ENCODE peak calls at places on chromosomes 4 and X, in six cellular contexts. T is NAMALWA, N is neuronal stem cell, Q is upper lobe of left lung, H is nephron progenitor cell, U is right cardiac atrium. A is an unnamed sample.

GRCh38 chrX:9611436-9612145 is 146.7 kb downstream of the TBL1X start:
- DNase-seq in Q (no peak), H (no peak), N (peak; percentile 44), U (no peak), T (no peak), A (no peak)

GRCh38 chr4:105895324-105895608 is at the start of gene NPNT:
- DNase-seq in H (peak; percentile 69), T (no peak), N (no peak), Q (peak; percentile 73), U (no peak), A (no peak)

GRCh38 chrX:134545524-134545923 is 85.6 kb downstream of the HPRT1 start:
- DNase-seq in T (no peak), N (no peak), Q (no peak), U (no peak), H (peak; percentile 10), A (no peak)

GRCh38 chr4:89640620-89641366 is 196.2 kb downstream of the SNCA start:
- DNase-seq in U (peak; percentile 23), Q (no peak), H (peak; percentile 74), T (peak; percentile 33), N (peak; percentile 79), A (no peak)

GRCh38 chr4:54061873-54062272 is 2.5 kb downstream of the CHIC2 start:
- DNase-seq in T (no peak), N (no peak), U (no peak), H (no peak), Q (no peak), A (no peak)

GRCh38 chr4:156837625-156838345 is 133.8 kb downstream of the PDGFC start:
- DNase-seq in H (no peak), T (no peak), Q (no peak), U (no peak), N (no peak), A (no peak)

GRCh38 chr4:112633477-112634235 is 3.1 kb downstream of the ZGRF1 start:
- DNase-seq in U (no peak), N (no peak), Q (no peak), H (no peak), T (peak; percentile 71), A (no peak)

GRCh38 chr4:61379406-61379805 is 179.3 kb downstream of the ADGRL3 start:
- DNase-seq in N (no peak), U (no peak), Q (no peak), T (no peak), H (no peak), A (no peak)

GRCh38 chr4:2915789-2916188 is 47.4 kb downstream of the NOP14 start:
- DNase-seq in H (no peak), T (no peak), U (no peak), Q (no peak), N (no peak), A (no peak)

GRCh38 chr4:24476209-24476781 is 108.1 kb downstream of the DHX15 start:
- DNase-seq in H (no peak), T (peak; percentile 47), N (no peak), Q (no peak), U (no peak), A (no peak)

A was measured in T follicular helper cell.